ENCODE peak calls at places on chromosomes 7 and 10, in seven cellular contexts. One of them, this sample, is unnamed.
A peak's percentile ranks its signal among the peaks of the same experiment; 100 is the strongest.

GRCh38 chr7:74193913-74194312 is 15.9 kb upstream of the LAT2 start:
- DNase-seq in NCI-H446 treated with DMSO at 0.1 percent for 48 hours: no peak
- DNase-seq in stimulated activated CD4-positive, alpha-beta T cell treated with anti-CD3 and anti-CD28 coated beads, Interleukin-1b, Interleukin-23, amount 100 ng/mL, for 24 hours: no peak
- DNase-seq in stimulated activated CD8-positive, alpha-beta memory T cell treated with anti-CD3 and anti-CD28 coated beads, Interleukin-12 subunit alpha, Interleukin-12 subunit beta, amount 100 ng/mL, for 4 hours: no peak
- DNase-seq in NB4: no peak
- DNase-seq in NCI-H1092 treated with DMSO at 0.1 percent for 48 hours: no peak
- DNase-seq in amniotic stem cell: no peak
- DNase-seq in this sample: no peak

GRCh38 chr10:117342638-117343037 is 32.6 kb downstream of the PDZD8 start:
- DNase-seq in NCI-H446 treated with DMSO at 0.1 percent for 48 hours: no peak
- DNase-seq in stimulated activated CD4-positive, alpha-beta T cell treated with anti-CD3 and anti-CD28 coated beads, Interleukin-1b, Interleukin-23, amount 100 ng/mL, for 24 hours: no peak
- DNase-seq in stimulated activated CD8-positive, alpha-beta memory T cell treated with anti-CD3 and anti-CD28 coated beads, Interleukin-12 subunit alpha, Interleukin-12 subunit beta, amount 100 ng/mL, for 4 hours: no peak
- DNase-seq in NB4: no peak
- DNase-seq in NCI-H1092 treated with DMSO at 0.1 percent for 48 hours: no peak
- DNase-seq in amniotic stem cell: peak; percentile 27
- DNase-seq in this sample: no peak

GRCh38 chr7:74282748-74283459 is 6.3 kb upstream of the CLIP2 start:
- DNase-seq in NCI-H446 treated with DMSO at 0.1 percent for 48 hours: no peak
- DNase-seq in stimulated activated CD4-positive, alpha-beta T cell treated with anti-CD3 and anti-CD28 coated beads, Interleukin-1b, Interleukin-23, amount 100 ng/mL, for 24 hours: no peak
- DNase-seq in stimulated activated CD8-positive, alpha-beta memory T cell treated with anti-CD3 and anti-CD28 coated beads, Interleukin-12 subunit alpha, Interleukin-12 subunit beta, amount 100 ng/mL, for 4 hours: no peak
- DNase-seq in NB4: no peak
- DNase-seq in NCI-H1092 treated with DMSO at 0.1 percent for 48 hours: no peak
- DNase-seq in amniotic stem cell: no peak
- DNase-seq in this sample: no peak

GRCh38 chr7:106041140-106041717 is 70.9 kb downstream of the SYPL1 start:
- DNase-seq in NCI-H446 treated with DMSO at 0.1 percent for 48 hours: no peak
- DNase-seq in stimulated activated CD4-positive, alpha-beta T cell treated with anti-CD3 and anti-CD28 coated beads, Interleukin-1b, Interleukin-23, amount 100 ng/mL, for 24 hours: no peak
- DNase-seq in stimulated activated CD8-positive, alpha-beta memory T cell treated with anti-CD3 and anti-CD28 coated beads, Interleukin-12 subunit alpha, Interleukin-12 subunit beta, amount 100 ng/mL, for 4 hours: no peak
- DNase-seq in NB4: peak; percentile 64
- DNase-seq in NCI-H1092 treated with DMSO at 0.1 percent for 48 hours: peak; percentile 63
- DNase-seq in amniotic stem cell: no peak
- DNase-seq in this sample: no peak

GRCh38 chr7:134693256-134693655 is 46.6 kb downstream of the BPGM start:
- DNase-seq in NCI-H446 treated with DMSO at 0.1 percent for 48 hours: no peak
- DNase-seq in stimulated activated CD4-positive, alpha-beta T cell treated with anti-CD3 and anti-CD28 coated beads, Interleukin-1b, Interleukin-23, amount 100 ng/mL, for 24 hours: no peak
- DNase-seq in stimulated activated CD8-positive, alpha-beta memory T cell treated with anti-CD3 and anti-CD28 coated beads, Interleukin-12 subunit alpha, Interleukin-12 subunit beta, amount 100 ng/mL, for 4 hours: no peak
- DNase-seq in NB4: no peak
- DNase-seq in NCI-H1092 treated with DMSO at 0.1 percent for 48 hours: no peak
- DNase-seq in amniotic stem cell: peak; percentile 86
- DNase-seq in this sample: peak; percentile 86

GRCh38 chr7:106840342-106840741 is 24.7 kb upstream of the PIK3CG start:
- DNase-seq in NCI-H446 treated with DMSO at 0.1 percent for 48 hours: no peak
- DNase-seq in stimulated activated CD4-positive, alpha-beta T cell treated with anti-CD3 and anti-CD28 coated beads, Interleukin-1b, Interleukin-23, amount 100 ng/mL, for 24 hours: no peak
- DNase-seq in stimulated activated CD8-positive, alpha-beta memory T cell treated with anti-CD3 and anti-CD28 coated beads, Interleukin-12 subunit alpha, Interleukin-12 subunit beta, amount 100 ng/mL, for 4 hours: no peak
- DNase-seq in NB4: no peak
- DNase-seq in NCI-H1092 treated with DMSO at 0.1 percent for 48 hours: no peak
- DNase-seq in amniotic stem cell: peak; percentile 47
- DNase-seq in this sample: no peak

GRCh38 chr10:89382757-89383156 is 4.9 kb downstream of the IFIT1B start:
- DNase-seq in NCI-H446 treated with DMSO at 0.1 percent for 48 hours: no peak
- DNase-seq in stimulated activated CD4-positive, alpha-beta T cell treated with anti-CD3 and anti-CD28 coated beads, Interleukin-1b, Interleukin-23, amount 100 ng/mL, for 24 hours: no peak
- DNase-seq in stimulated activated CD8-positive, alpha-beta memory T cell treated with anti-CD3 and anti-CD28 coated beads, Interleukin-12 subunit alpha, Interleukin-12 subunit beta, amount 100 ng/mL, for 4 hours: no peak
- DNase-seq in NB4: no peak
- DNase-seq in NCI-H1092 treated with DMSO at 0.1 percent for 48 hours: no peak
- DNase-seq in amniotic stem cell: no peak
- DNase-seq in this sample: no peak

GRCh38 chr7:114820993-114821945 is 100.6 kb upstream of the MDFIC start:
- DNase-seq in NCI-H446 treated with DMSO at 0.1 percent for 48 hours: peak; percentile 94
- DNase-seq in stimulated activated CD4-positive, alpha-beta T cell treated with anti-CD3 and anti-CD28 coated beads, Interleukin-1b, Interleukin-23, amount 100 ng/mL, for 24 hours: no peak
- DNase-seq in stimulated activated CD8-positive, alpha-beta memory T cell treated with anti-CD3 and anti-CD28 coated beads, Interleukin-12 subunit alpha, Interleukin-12 subunit beta, amount 100 ng/mL, for 4 hours: no peak
- DNase-seq in NB4: no peak
- DNase-seq in NCI-H1092 treated with DMSO at 0.1 percent for 48 hours: no peak
- DNase-seq in amniotic stem cell: no peak
- DNase-seq in this sample: no peak

GRCh38 chr10:79196470-79197461 is 128.0 kb downstream of the ZMIZ1 start:
- DNase-seq in NCI-H446 treated with DMSO at 0.1 percent for 48 hours: no peak
- DNase-seq in stimulated activated CD4-positive, alpha-beta T cell treated with anti-CD3 and anti-CD28 coated beads, Interleukin-1b, Interleukin-23, amount 100 ng/mL, for 24 hours: peak; percentile 80
- DNase-seq in stimulated activated CD8-positive, alpha-beta memory T cell treated with anti-CD3 and anti-CD28 coated beads, Interleukin-12 subunit alpha, Interleukin-12 subunit beta, amount 100 ng/mL, for 4 hours: peak; percentile 45
- DNase-seq in NB4: peak; percentile 75
- DNase-seq in NCI-H1092 treated with DMSO at 0.1 percent for 48 hours: peak; percentile 39
- DNase-seq in amniotic stem cell: no peak
- DNase-seq in this sample: peak; percentile 95

GRCh38 chr7:7978860-7979259 is 10.3 kb downstream of the GLCCI1 start:
- DNase-seq in NCI-H446 treated with DMSO at 0.1 percent for 48 hours: no peak
- DNase-seq in stimulated activated CD4-positive, alpha-beta T cell treated with anti-CD3 and anti-CD28 coated beads, Interleukin-1b, Interleukin-23, amount 100 ng/mL, for 24 hours: no peak
- DNase-seq in stimulated activated CD8-positive, alpha-beta memory T cell treated with anti-CD3 and anti-CD28 coated beads, Interleukin-12 subunit alpha, Interleukin-12 subunit beta, amount 100 ng/mL, for 4 hours: no peak
- DNase-seq in NB4: peak; percentile 45
- DNase-seq in NCI-H1092 treated with DMSO at 0.1 percent for 48 hours: no peak
- DNase-seq in amniotic stem cell: no peak
- DNase-seq in this sample: no peak

This sample was measured in lower leg skin.